ENCODE peak calls at places on chromosomes 5 and 9, in four cellular contexts. N is IMR-90, E is H9, V is H1. X is an unnamed sample.

GRCh38 chr9:81522721-81523551 is 166.4 kb downstream of the TLE1 start:
- DNase-seq in V (no peak), E (peak; percentile 51), N (peak; percentile 66), X (peak; percentile 76)

GRCh38 chr5:38536968-38537367 is 19.5 kb downstream of the LIFR start:
- DNase-seq in E (no peak), N (no peak), V (no peak), X (no peak)

GRCh38 chr5:149697001-149697400 is 33.1 kb upstream of the PPARGC1B start:
- DNase-seq in E (no peak), N (peak; percentile 13), V (no peak), X (no peak)

GRCh38 chr9:69019808-69020207 is 5.9 kb upstream of the PRKACG start:
- DNase-seq in N (no peak), E (no peak), V (no peak), X (no peak)

GRCh38 chr9:1604942-1605560 is 410.1 kb upstream of the SMARCA2 start:
- DNase-seq in V (no peak), E (no peak), N (no peak), X (peak; percentile 60)

GRCh38 chr5:97844797-97845196 is 661.8 kb upstream of the RIOK2 start:
- DNase-seq in V (peak; percentile 9), E (peak; percentile 59), N (no peak), X (peak; percentile 61)

GRCh38 chr5:174625591-174626365 is 98.6 kb upstream of the MSX2 start:
- DNase-seq in N (peak; percentile 7), V (no peak), E (no peak), X (no peak)

GRCh38 chr9:109198736-109199384 is 31.8 kb upstream of the FRRS1L start:
- DNase-seq in N (no peak), E (no peak), V (no peak), X (peak; percentile 25)

GRCh38 chr9:115972802-115973201 is 180.8 kb upstream of the PAPPA start:
- DNase-seq in N (no peak), V (no peak), E (no peak), X (no peak)

GRCh38 chr5:111781200-111781599 is 24.2 kb upstream of the NREP start:
- DNase-seq in N (peak; percentile 67), E (no peak), V (no peak), X (no peak)

GRCh38 chr5:35436441-35437057 is 181.1 kb upstream of the SPEF2 start:
- DNase-seq in V (no peak), E (no peak), N (peak; percentile 22), X (peak; percentile 44)

GRCh38 chr5:168939131-168939530 is 360.0 kb upstream of the PANK3 start:
- DNase-seq in N (no peak), V (no peak), E (no peak), X (no peak)

GRCh38 chr5:54021413-54022155 is 288.8 kb downstream of the ARL15 start:
- DNase-seq in E (no peak), N (peak; percentile 42), V (no peak), X (no peak)

GRCh38 chr9:113484258-113484730 is 20.8 kb downstream of the RGS3 start:
- DNase-seq in E (peak; percentile 5), V (no peak), N (peak; percentile 28), X (no peak)

GRCh38 chr9:88746029-88746743 is 211.2 kb downstream of the NXNL2 start:
- DNase-seq in E (no peak), V (no peak), N (peak; percentile 95), X (no peak)

GRCh38 chr5:92775711-92776615 is 805.1 kb downstream of the NR2F1-AS1 start:
- DNase-seq in N (peak; percentile 62), E (no peak), V (no peak), X (peak; percentile 88)

GRCh38 chr9:112696461-112696860 is 21.5 kb downstream of the INIP start:
- DNase-seq in V (no peak), N (no peak), E (no peak), X (no peak)

DNA sequence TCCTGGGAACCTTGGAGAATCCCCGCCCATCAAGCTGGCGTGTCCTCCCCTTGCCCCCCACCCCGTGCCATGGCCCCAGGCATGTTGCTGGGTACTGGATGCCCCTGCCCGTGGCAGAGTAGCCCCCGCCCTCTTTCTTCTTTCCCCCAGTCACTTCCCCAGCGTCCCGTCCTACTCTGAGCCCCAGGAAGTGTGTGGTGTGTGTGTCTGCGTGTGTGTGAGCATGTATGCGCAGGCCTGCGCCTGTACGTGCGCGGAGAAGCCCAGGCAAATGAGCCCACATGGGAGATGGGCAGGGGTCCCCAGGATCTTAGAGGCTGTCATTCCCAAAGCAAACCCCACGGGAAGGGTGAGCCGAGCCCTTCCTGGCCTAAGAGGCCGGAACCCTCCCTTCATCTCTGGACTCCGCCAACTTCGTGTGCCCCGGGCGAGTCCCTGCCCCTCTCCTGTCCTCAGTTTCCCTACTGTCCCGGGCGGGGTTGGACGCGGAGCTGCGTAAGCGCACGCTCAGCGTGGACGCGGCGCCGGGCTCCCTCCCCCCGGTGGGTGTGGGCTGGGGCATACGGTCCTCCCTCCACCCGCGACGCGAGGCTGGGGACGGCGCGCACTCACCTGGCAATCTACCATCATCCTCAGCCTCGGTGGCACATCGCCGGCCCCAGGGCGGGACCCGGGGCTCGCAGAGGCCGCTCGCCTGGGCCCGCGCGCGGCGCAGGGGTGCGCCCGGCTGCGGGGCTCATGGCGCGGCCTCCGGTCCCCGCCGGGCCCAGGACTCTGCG is 15.2 kb downstream of the GBGT1 start:
- DNase-seq in N (peak; percentile 38), V (no peak), E (no peak), X (peak; percentile 50)
- H3K4me1 ChIP-seq in N (peaks cover 16% of the 10 kb centered on the region), V (peaks cover 14% of the 10 kb centered on the region), E (peaks cover 5% of the 10 kb centered on the region), X (peaks cover 3% of the 10 kb centered on the region)

DNA sequence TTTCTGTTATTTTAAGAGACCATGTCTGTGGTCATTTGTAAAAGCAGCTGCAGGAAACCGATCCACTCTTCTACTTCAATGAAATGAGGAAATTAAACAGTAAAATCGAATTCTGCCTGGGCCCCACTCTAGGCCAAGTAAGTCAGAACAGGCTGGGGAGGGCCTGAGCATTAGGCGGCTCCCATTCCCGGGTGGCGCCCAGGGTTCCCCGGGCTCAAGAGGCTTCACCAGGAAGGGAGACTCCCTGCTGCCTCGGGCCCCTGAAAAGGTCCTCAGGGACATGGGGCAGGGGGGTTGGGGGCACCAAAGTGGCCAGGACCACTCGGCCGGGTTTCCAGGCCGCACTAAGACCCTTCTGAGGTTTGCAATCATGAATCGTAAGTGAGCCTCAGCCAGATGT is 24.7 kb downstream of the MED10 start:
- DNase-seq in E (no peak), N (no peak), V (no peak), X (no peak)
- H4K5ac ChIP-seq in E (no peak overlapping the region), N (no peak overlapping the region), V (no peak overlapping the region), X (no peak overlapping the region)

DNA sequence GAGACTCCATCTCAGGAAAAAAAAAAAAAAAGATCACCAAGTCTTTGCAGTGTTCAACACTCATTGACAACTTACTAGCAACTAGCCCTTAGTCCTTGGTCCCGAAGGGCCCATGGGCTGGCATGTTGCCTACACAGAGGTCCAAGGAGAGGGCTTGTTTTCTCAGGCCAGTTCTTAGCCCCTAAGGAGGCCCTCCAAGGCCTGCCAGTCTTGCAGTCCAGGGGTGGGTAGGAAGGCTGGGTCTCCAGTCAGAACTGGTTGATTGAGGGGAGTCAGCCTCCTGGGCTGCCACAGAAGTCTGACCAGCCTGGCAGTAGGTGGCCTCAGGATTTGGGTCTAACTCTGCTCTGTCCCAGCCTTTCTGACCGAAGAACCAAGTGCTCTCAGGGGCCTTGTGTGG is 32.7 kb downstream of the IER5L start:
- DNase-seq in E (no peak), V (no peak), N (no peak), X (no peak)
- H3K4me1 ChIP-seq in E (peaks cover 11% of the 10 kb centered on the region), V (peaks cover 43% of the 10 kb centered on the region), N (peaks cover 52% of the 10 kb centered on the region), X (peaks cover 12% of the 10 kb centered on the region)

GRCh38 chr9:134932656-134933055 is 14.9 kb upstream of the FCN1 start:
- DNase-seq in E (no peak), V (no peak), N (no peak), X (no peak)

GRCh38 chr9:134932171-134932570 is 14.5 kb upstream of the FCN1 start:
- DNase-seq in V (no peak), N (no peak), E (no peak), X (no peak)

GRCh38 chr9:134929560-134930158 is 11.9 kb upstream of the FCN1 start:
- DNase-seq in V (no peak), E (no peak), N (no peak), X (no peak)

GRCh38 chr9:134928796-134929559 is 11.3 kb upstream of the FCN1 start:
- DNase-seq in V (no peak), N (no peak), E (no peak), X (no peak)

DNA sequence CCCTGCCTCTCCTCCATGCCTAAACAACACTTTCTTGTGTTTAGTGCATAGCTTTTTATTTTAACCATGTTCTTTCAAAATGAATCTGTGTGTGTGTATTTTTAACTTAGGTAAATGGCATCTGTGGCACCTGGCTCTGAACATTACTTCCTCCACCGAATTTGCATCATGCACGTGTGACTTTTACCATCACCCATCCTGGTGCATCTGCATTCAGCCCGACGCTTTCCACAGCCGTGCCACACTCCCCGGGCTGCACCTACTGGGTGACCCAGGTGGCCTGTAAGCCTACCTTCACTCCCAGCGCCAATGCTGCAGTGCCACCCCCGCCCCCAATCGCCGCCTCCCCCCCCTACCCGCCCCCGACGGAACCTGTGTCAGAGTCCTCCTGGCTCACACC is 12.7 kb upstream of the FCN1 start:
- DNase-seq in E (no peak), V (no peak), N (no peak), X (no peak)
- H4K5ac ChIP-seq in E (no peak overlapping the region), V (no peak overlapping the region), N (no peak overlapping the region), X (no peak overlapping the region)

DNA sequence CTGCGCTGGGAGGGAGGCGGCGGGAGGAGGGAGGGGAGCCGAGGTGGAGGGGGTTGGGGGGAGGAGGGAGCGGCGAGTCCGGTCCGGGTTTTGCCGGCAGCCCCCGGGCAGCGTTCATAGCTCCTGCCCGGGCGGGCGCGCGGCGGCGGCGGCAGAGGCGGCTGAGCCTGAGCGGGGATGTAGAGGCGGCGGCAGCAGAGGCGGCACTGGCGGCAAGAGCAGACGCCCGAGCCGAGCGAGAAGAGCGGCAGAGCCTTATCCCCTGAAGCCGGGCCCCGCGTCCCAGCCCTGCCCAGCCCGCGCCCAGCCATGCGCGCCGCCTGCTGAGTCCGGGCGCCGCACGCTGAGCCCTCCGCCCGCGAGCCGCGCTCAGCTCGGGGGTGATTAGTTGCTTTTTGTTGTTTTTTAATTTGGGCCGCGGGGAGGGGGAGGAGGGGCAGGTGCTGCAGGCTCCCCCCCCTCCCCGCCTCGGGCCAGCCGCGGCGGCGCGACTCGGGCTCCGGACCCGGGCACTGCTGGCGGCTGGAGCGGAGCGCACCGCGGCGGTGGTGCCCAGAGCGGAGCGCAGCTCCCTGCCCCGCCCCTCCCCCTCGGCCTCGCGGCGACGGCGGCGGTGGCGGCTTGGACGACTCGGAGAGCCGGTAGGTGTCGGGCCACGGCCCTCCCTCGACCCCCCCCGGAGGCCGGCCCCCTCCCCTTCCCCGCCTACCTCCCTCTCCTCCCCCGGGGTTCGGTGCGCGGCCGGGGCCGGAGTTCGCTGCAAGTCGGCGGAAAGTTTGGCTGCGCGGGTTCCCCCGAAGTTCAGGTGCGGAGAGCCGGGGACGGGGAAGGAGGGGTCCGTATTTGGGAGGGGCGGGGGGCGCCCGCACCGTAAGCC is at the start of gene CXXC5:
- DNase-seq in V (no peak), N (peak; percentile 83), E (peak; percentile 85), X (peak; percentile 94)
- H3K4me1 ChIP-seq in V (peaks cover 29% of the 10 kb centered on the region), N (peaks cover 17% of the 10 kb centered on the region), E (peaks cover 18% of the 10 kb centered on the region), X (peaks cover 22% of the 10 kb centered on the region)

DNA sequence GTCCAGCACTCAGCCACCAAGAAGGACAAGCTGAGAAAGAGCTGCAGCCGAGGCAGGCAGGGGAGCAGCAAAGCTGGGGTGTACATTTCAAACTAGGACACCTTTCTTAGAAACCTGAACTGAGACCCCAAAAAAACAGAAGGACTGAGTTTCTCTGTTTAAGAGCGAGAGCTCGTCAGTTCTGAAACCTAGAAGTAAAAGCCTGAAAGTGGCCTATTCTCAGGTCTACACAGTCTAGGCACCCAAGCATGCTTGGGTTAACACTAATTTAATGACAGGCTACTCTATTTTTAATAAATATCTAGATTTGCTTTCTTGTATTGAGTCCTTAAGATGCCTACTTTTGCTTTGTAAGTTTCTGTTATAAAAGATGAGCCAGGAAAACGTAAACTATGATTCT is 49.0 kb upstream of the TLE4 start:
- DNase-seq in E (no peak), V (no peak), N (no peak), X (no peak)
- H4K5ac ChIP-seq in E (no peak overlapping the region), V (no peak overlapping the region), N (no peak overlapping the region), X (no peak overlapping the region)

X was measured in mesendoderm.